ENCODE peak calls at places on chromosome 13, in five cellular contexts. T is H9, M is SK-N-SH, F is fibroblast of lung, R is neural progenitor cell. J is an unnamed sample. For H3K9me3, the result is how much of the 10 kb centered on the place peaks cover.

GRCh38 chr13:31090921-31091624 is 70.6 kb downstream of the HSPH1 start:
- DNase-seq in T (no peak), M (no peak), F (peak), R (no peak), J (no peak)

GRCh38 chr13:73259061-73259908 is 200.5 kb downstream of the KLF5 start:
- DNase-seq in T (no peak), M (no peak), F (peak), R (peak), J (no peak)

GRCh38 chr13:45199716-45200115 is 1.1 kb downstream of the KCTD4 start:
- DNase-seq in T (no peak), M (no peak), F (no peak), R (no peak), J (no peak)

GRCh38 chr13:65892859-65893258 is 1337.3 kb downstream of the PCDH9 start:
- DNase-seq in T (no peak), M (no peak), F (no peak), R (no peak), J (no peak)

GRCh38 chr13:66618702-66619101 is 611.4 kb downstream of the PCDH9 start:
- DNase-seq in T (no peak), M (peak), F (peak), R (peak), J (no peak)

GRCh38 chr13:74423434-74423833 is 289.2 kb upstream of the KLF12 start:
- DNase-seq in T (no peak), M (no peak), F (peak), R (no peak), J (no peak)

GRCh38 chr13:59774511-59774911 is 389.2 kb downstream of the DIAPH3 start:
- DNase-seq in T (no peak), M (no peak), F (peak), R (peak), J (no peak)

GRCh38 chr13:43784491-43784890 is 2.3 kb downstream of the ENOX1 start:
- DNase-seq in T (no peak), M (no peak), F (no peak), R (no peak), J (no peak)

GRCh38 chr13:110231348-110232047 is 75.5 kb downstream of the COL4A1 start:
- DNase-seq in T (no peak), M (no peak), F (no peak), R (no peak), J (no peak)

GRCh38 chr13:21225082-21225481 is 48.6 kb downstream of the MRPL57 start:
- DNase-seq in T (no peak), M (no peak), F (no peak), R (no peak), J (no peak)

GRCh38 chr13:58919551-58919950 is 1244.2 kb downstream of the DIAPH3 start:
- DNase-seq in T (no peak), M (no peak), F (peak), R (no peak), J (no peak)

GRCh38 chr13:23074054-23074805 is 106.5 kb upstream of the SGCG start:
- DNase-seq in T (no peak), M (no peak), F (no peak), R (no peak), J (no peak)

GRCh38 chr13:109361562-109361961 is 424.8 kb downstream of the IRS2 start:
- DNase-seq in T (no peak), M (peak), F (no peak), R (no peak), J (no peak)

GRCh38 chr13:54647275-54647674 is 1618.7 kb downstream of the OLFM4 start:
- DNase-seq in T (no peak), M (no peak), F (no peak), R (no peak), J (no peak)

GRCh38 chr13:23695711-23696512 is 125.7 kb downstream of the TNFRSF19 start:
- DNase-seq in T (peak), M (no peak), F (no peak), R (no peak), J (no peak)

GRCh38 chr13:77729502-77730221 is 32.2 kb downstream of the SLAIN1 start:
- DNase-seq in T (no peak), M (no peak), F (no peak), R (no peak), J (no peak)

GRCh38 chr13:50400035-50400726 is 384.9 kb downstream of the KCNRG start:
- DNase-seq in T (no peak), M (no peak), F (peak), R (no peak), J (no peak)

GRCh38 chr13:105737688-105738087 is 797.8 kb downstream of the EFNB2 start:
- DNase-seq in T (no peak), M (no peak), F (no peak), R (no peak), J (no peak)

GRCh38 chr13:105735269-105735668 is 800.2 kb downstream of the EFNB2 start:
- DNase-seq in T (no peak), M (no peak), F (no peak), R (no peak), J (no peak)

GRCh38 chr13:105732946-105733529 is 802.4 kb downstream of the EFNB2 start:
- DNase-seq in T (no peak), M (no peak), F (no peak), R (no peak), J (no peak)
- H3K9me3 ChIP-seq in T (under half), M (under half), F (under half), R (under half), J (under half)

GRCh38 chr13:95301947-95302386 is 716 bp upstream of the ABCC4 start:
- DNase-seq in T (no peak), M (peak), F (no peak), R (peak), J (no peak)
- H3K9ac ChIP-seq in T (no peak), M (peak), F (peak), R (no peak), J (peak)

DNA sequence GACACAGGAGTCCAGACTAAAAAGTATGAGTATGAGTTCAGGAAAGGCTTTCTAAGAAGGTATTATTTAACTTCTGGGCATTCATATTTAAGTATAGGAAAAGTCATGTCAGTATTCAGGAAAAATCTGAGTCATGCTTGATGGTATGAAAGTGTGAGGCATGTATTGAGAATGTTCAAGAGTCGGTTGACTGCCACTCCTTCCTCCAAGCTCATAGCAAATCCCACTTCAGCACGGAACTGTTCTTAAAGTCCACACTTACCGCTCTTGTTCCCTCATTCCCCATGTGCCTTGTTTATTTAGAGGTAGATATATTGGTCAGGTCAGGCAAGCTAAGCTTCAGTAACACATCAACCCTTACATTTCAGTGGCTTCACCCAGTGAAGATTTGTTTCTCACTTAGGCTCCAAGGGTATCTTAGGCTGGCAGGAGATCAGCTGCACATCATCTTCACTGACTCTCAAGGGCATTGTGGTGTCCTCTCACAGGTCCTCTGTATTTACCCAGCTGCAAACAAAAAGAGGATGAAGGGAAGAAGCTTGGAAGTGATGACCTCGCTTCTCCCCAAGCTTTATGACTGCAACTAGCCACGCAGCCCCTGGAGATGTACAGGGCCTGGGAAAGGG is 1189.2 kb downstream of the EFNB2 start:
- DNase-seq in T (no peak), M (no peak), F (peak), R (no peak), J (no peak)
- H3K9me3 ChIP-seq in T (under half), M (under half), F (under half), R (under half), J (under half)

DNA sequence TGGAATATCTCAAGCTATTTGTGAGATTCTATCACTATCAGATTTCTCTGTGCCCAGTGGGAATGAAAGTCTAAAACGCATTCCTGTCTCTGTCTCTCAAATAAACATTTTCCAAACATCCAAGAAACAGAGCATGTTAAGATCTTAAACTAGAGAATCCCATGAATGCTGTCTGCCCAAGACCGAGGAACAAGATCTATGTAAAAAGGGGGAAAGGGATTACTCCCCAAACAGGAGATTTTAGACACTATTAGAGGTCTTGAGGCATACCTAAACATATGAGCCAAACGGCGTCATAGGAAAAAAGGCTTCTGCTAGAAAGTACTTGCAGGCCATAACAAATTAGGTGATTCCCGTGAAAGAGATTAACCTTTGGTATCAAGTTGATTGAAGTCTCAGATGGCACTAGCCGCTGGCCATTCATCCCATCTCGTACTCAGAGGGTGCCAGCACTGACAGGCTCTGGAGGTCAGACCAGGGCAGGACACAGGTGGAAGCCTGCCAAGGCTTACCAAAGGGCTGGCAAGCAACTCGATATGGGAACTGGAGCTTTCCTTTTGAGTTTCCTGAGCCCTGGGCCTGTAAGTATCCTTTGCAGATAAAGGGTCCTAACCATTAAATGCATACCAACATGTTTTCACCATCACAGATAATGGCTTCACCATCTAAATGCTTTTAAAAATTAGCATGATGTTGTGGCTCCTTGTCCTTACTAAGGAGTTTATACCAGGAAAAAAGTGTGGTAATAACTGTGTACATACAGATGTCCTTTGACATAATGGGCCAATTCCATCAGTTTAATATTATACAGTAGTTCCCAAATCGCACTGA is 225.2 kb downstream of the FOXO1 start:
- DNase-seq in T (no peak), M (peak), F (peak), R (no peak), J (no peak)
- H3K9ac ChIP-seq in T (no peak), M (no peak), F (no peak), R (no peak), J (no peak)

GRCh38 chr13:37069597-37070103 is 10.2 kb upstream of the SUPT20H start:
- DNase-seq in T (no peak), M (peak), F (no peak), R (no peak), J (no peak)

GRCh38 chr13:37068962-37069361 is 9.5 kb upstream of the SUPT20H start:
- DNase-seq in T (no peak), M (peak), F (peak), R (no peak), J (no peak)

GRCh38 chr13:37070956-37071355 is 11.5 kb upstream of the SUPT20H start:
- DNase-seq in T (no peak), M (no peak), F (peak), R (no peak), J (no peak)

GRCh38 chr13:37072024-37072423 is 12.5 kb upstream of the SUPT20H start:
- DNase-seq in T (no peak), M (no peak), F (no peak), R (no peak), J (no peak)

DNA sequence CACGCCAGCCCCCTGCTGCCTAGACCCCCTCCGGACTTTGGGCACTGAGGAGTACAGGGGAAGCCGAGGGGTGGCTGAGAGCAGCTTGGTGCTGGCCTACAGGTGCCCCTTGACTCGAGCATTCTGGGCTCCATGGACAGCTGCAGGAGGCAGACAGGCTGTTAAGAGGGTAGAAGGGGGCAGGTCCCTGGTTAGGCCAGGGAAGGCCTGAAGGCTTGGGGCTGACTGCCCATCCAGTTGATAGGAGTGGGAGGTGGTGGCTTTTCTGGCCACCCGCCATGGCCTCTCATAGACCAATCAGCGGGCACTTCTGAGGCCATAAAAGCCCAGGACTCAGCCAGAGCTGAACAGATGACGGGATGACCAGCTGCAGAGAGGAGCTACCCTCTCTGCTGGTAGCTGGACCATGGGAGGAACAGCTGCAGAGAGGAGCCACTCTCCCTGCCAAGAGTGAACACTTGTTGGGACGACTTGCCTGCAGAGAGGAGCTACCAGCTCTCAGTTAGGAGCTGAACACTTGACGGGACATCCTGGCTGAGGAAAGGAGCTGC is 10.7 kb upstream of the SUPT20H start:
- DNase-seq in T (no peak), M (peak), F (no peak), R (no peak), J (no peak)
- H3K9me3 ChIP-seq in T (under half), M (under half), F (under half), R (under half), J (under half)

DNA sequence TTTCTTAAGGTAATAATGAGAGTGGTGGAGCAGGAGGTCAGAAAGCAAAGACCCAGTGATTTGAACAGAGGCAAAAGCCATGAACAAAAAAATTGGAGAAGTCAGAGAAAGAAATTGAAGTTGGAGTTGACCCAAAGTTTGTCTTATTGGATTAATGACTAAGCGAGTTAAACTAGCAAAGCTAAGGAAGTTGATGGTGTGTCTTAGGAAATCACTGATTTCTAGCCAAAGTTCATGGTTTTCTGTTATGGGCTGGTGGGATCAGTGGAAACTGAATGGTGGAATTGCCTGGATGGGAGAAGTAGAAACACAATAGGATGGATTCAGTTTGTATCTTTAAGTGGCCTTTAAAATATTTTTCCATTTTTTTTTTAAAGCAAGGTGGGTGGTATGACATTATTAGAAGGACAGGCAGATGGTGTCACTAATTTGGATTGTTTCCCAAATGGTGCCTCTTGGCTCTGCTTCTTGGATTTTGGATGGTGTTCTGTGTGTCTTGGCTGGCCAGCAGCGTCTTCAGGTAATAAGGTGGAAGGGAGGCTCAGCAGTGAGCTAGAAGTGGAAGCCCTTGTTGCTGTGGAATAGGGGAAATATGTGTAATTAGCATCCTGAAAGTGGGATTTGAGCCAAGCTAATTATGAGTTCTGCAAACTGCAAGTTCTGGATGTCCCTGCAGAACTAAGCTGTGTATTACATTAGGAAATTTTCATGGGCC is 302.8 kb downstream of the LMO7 start:
- DNase-seq in T (no peak), M (no peak), F (peak), R (no peak), J (no peak)
- H3K9ac ChIP-seq in T (no peak), M (no peak), F (no peak), R (no peak), J (no peak)

GRCh38 chr13:27126877-27127276 is 44.7 kb downstream of the USP12 start:
- DNase-seq in T (no peak), M (no peak), F (no peak), R (no peak), J (no peak)
- H3K9me3 ChIP-seq in T (under half), M (under half), F (under half), R (under half), J (under half)

DNA sequence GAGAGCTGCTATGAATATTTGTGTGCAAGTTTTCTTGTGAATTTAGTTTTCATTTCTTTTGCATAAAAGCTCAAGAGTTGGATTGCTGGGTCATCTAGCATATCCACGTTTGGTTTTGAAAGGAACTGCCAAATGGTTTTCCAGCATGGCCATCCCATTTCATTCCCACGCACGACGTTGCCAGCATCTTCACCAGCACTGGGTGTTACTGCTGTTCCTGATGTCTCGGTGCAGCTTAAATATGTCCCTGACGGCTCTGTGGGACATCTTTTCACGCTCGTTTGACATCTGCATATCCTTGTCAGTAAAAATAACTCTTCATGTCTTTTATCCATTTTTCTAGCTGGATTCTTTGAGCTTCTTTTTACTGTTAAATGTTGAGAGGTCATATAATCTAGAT is 123.7 kb downstream of the ATP11A start:
- DNase-seq in T (no peak), M (no peak), F (no peak), R (no peak), J (no peak)
- H3K9ac ChIP-seq in T (no peak), M (no peak), F (no peak), R (no peak), J (no peak)

DNA sequence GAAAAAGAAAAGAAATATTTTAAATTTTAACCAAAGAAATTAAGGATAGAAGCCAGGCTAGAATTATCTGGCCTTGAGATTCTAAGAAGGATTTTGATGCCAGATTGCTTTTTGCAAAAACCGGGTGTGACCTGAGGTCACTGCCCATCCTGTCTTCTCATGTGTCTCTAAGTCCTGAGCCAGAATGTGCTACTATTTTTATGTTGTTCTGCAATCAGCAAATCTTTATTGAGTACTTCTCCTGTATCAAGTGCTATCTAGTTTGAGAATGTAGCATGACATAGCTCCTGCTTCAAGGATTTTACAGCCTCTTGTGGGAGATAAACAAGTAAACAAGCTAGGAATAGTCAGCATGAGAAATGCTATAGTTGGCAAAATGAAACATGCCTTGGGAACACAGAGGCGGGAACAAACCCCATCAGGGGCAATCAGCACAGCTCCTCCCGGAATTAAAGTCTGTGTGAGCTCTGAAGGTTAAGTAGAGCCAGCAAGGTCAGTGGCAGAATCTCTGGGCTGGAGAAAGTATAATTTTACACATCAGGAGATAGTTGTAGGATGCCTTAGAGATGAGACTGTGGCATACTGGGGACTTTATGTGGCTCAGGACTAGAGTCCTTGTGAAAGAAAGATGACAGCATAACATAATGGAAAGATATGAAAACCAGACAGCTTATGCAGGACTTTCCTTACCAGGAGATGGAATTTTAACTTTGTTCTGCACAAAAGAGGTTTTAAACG is 899.5 kb upstream of the SLC10A2 start:
- DNase-seq in T (no peak), M (peak), F (no peak), R (no peak), J (no peak)
- H3K9me3 ChIP-seq in T (under half), M (under half), F (under half), R (under half), J (under half)

J was measured in NT2/D1.